ENCODE peak calls at places on chromosomes 4 and X, in eight cellular contexts. One of them, this sample, is unnamed.

GRCh38 chr4:105145913-105146285 is 777 bp upstream of the TET2 start:
- DNase-seq in DND-41: no peak
- DNase-seq in neural progenitor cell: peak; percentile 49
- DNase-seq in HCT116: no peak
- DNase-seq in endothelial cell of umbilical vein: peak; percentile 15
- DNase-seq in fibroblast of lung: peak; percentile 15
- DNase-seq in mammary epithelial cell: no peak
- DNase-seq in HepG2: no peak
- DNase-seq in this sample: no peak

GRCh38 chr4:81506731-81507130 is 35.0 kb upstream of the RASGEF1B start:
- DNase-seq in DND-41: no peak
- DNase-seq in mammary epithelial cell: no peak
- DNase-seq in HCT116: no peak
- DNase-seq in HepG2: no peak
- DNase-seq in neural progenitor cell: no peak
- DNase-seq in endothelial cell of umbilical vein: no peak
- DNase-seq in fibroblast of lung: no peak
- DNase-seq in this sample: no peak

GRCh38 chr4:6463311-6464289 is 8.8 kb downstream of the PPP2R2C start:
- DNase-seq in neural progenitor cell: peak; percentile 28
- DNase-seq in DND-41: no peak
- DNase-seq in HepG2: no peak
- DNase-seq in fibroblast of lung: no peak
- DNase-seq in HCT116: no peak
- DNase-seq in endothelial cell of umbilical vein: no peak
- DNase-seq in mammary epithelial cell: no peak
- DNase-seq in this sample: no peak

GRCh38 chr4:141416219-141416618 is 195.5 kb downstream of the ZNF330 start:
- DNase-seq in HepG2: no peak
- DNase-seq in neural progenitor cell: no peak
- DNase-seq in mammary epithelial cell: no peak
- DNase-seq in DND-41: no peak
- DNase-seq in endothelial cell of umbilical vein: no peak
- DNase-seq in fibroblast of lung: peak; percentile 81
- DNase-seq in HCT116: no peak
- DNase-seq in this sample: no peak

GRCh38 chr4:56876264-56876663 is 31.4 kb upstream of the REST start:
- DNase-seq in HepG2: no peak
- DNase-seq in neural progenitor cell: no peak
- DNase-seq in endothelial cell of umbilical vein: no peak
- DNase-seq in DND-41: no peak
- DNase-seq in HCT116: no peak
- DNase-seq in mammary epithelial cell: no peak
- DNase-seq in fibroblast of lung: no peak
- DNase-seq in this sample: no peak

GRCh38 chr4:124177647-124178425 is 534.7 kb downstream of the ANKRD50 start:
- DNase-seq in neural progenitor cell: no peak
- DNase-seq in fibroblast of lung: peak; percentile 91
- DNase-seq in HepG2: no peak
- DNase-seq in endothelial cell of umbilical vein: peak; percentile 83
- DNase-seq in HCT116: no peak
- DNase-seq in DND-41: no peak
- DNase-seq in mammary epithelial cell: peak; percentile 81
- DNase-seq in this sample: no peak

GRCh38 chr4:176500894-176501293 is 181.1 kb downstream of the SPCS3 start:
- DNase-seq in fibroblast of lung: no peak
- DNase-seq in HepG2: no peak
- DNase-seq in DND-41: no peak
- DNase-seq in HCT116: no peak
- DNase-seq in endothelial cell of umbilical vein: no peak
- DNase-seq in mammary epithelial cell: no peak
- DNase-seq in neural progenitor cell: no peak
- DNase-seq in this sample: no peak

GRCh38 chrX:3076416-3076991 is 35.2 kb downstream of the ARSF start:
- DNase-seq in HepG2: no peak
- DNase-seq in DND-41: no peak
- DNase-seq in mammary epithelial cell: no peak
- DNase-seq in HCT116: no peak
- DNase-seq in fibroblast of lung: no peak
- DNase-seq in endothelial cell of umbilical vein: no peak
- DNase-seq in neural progenitor cell: peak; percentile 7
- DNase-seq in this sample: no peak

GRCh38 chrX:96564595-96564994 is 120.0 kb upstream of the DIAPH2 start:
- DNase-seq in endothelial cell of umbilical vein: no peak
- DNase-seq in HepG2: no peak
- DNase-seq in mammary epithelial cell: no peak
- DNase-seq in HCT116: no peak
- DNase-seq in DND-41: no peak
- DNase-seq in fibroblast of lung: no peak
- DNase-seq in neural progenitor cell: no peak
- DNase-seq in this sample: no peak

GRCh38 chr4:104616401-104616820 is 121.7 kb upstream of the CXXC4 start:
- DNase-seq in neural progenitor cell: no peak
- DNase-seq in DND-41: no peak
- DNase-seq in endothelial cell of umbilical vein: no peak
- DNase-seq in HCT116: no peak
- DNase-seq in HepG2: no peak
- DNase-seq in mammary epithelial cell: no peak
- DNase-seq in fibroblast of lung: peak; percentile 16
- DNase-seq in this sample: no peak

GRCh38 chrX:25017667-25018247 is 2.0 kb upstream of the ARX start:
- DNase-seq in mammary epithelial cell: no peak
- DNase-seq in DND-41: peak; percentile 4
- DNase-seq in fibroblast of lung: no peak
- DNase-seq in endothelial cell of umbilical vein: no peak
- DNase-seq in neural progenitor cell: peak; percentile 75
- DNase-seq in HCT116: no peak
- DNase-seq in HepG2: no peak
- DNase-seq in this sample: no peak
- TF ChIP-seq EZH2 in mammary epithelial cell: peak; percentile 60
- TF ChIP-seq EZH2 in DND-41: peak; percentile 47
- TF ChIP-seq EZH2 in fibroblast of lung: peak; percentile 86
- TF ChIP-seq EZH2 in endothelial cell of umbilical vein: no peak
- TF ChIP-seq EZH2 in neural progenitor cell: peak; percentile 93
- TF ChIP-seq EZH2 in HCT116: no peak
- TF ChIP-seq EZH2 in HepG2: no peak
- TF ChIP-seq EZH2 in this sample: peak; percentile 95

GRCh38 chr4:11625206-11625605 is 196.5 kb upstream of the HS3ST1 start:
- DNase-seq in HCT116: no peak
- DNase-seq in neural progenitor cell: no peak
- DNase-seq in mammary epithelial cell: no peak
- DNase-seq in DND-41: no peak
- DNase-seq in endothelial cell of umbilical vein: peak; percentile 78
- DNase-seq in fibroblast of lung: no peak
- DNase-seq in HepG2: no peak
- DNase-seq in this sample: no peak

GRCh38 chr4:11626046-11626445 is 197.4 kb upstream of the HS3ST1 start:
- DNase-seq in DND-41: no peak
- DNase-seq in endothelial cell of umbilical vein: no peak
- DNase-seq in neural progenitor cell: no peak
- DNase-seq in HCT116: peak; percentile 81
- DNase-seq in mammary epithelial cell: peak; percentile 93
- DNase-seq in HepG2: no peak
- DNase-seq in fibroblast of lung: no peak
- DNase-seq in this sample: peak; percentile 89

GRCh38 chr4:11622961-11623725 is 194.4 kb upstream of the HS3ST1 start:
- DNase-seq in HCT116: no peak
- DNase-seq in mammary epithelial cell: peak; percentile 24
- DNase-seq in fibroblast of lung: no peak
- DNase-seq in endothelial cell of umbilical vein: no peak
- DNase-seq in DND-41: no peak
- DNase-seq in neural progenitor cell: peak; percentile 7
- DNase-seq in HepG2: no peak
- DNase-seq in this sample: no peak

GRCh38 chr4:11624370-11624769 is 195.7 kb upstream of the HS3ST1 start:
- DNase-seq in endothelial cell of umbilical vein: no peak
- DNase-seq in DND-41: no peak
- DNase-seq in HepG2: no peak
- DNase-seq in fibroblast of lung: no peak
- DNase-seq in neural progenitor cell: no peak
- DNase-seq in HCT116: peak; percentile 84
- DNase-seq in mammary epithelial cell: peak; percentile 84
- DNase-seq in this sample: no peak

GRCh38 chr4:11623726-11624037 is 195.0 kb upstream of the HS3ST1 start:
- DNase-seq in endothelial cell of umbilical vein: peak; percentile 45
- DNase-seq in DND-41: no peak
- DNase-seq in HCT116: no peak
- DNase-seq in neural progenitor cell: peak; percentile 54
- DNase-seq in mammary epithelial cell: peak; percentile 57
- DNase-seq in HepG2: no peak
- DNase-seq in fibroblast of lung: no peak
- DNase-seq in this sample: no peak
- TF ChIP-seq CTCF in endothelial cell of umbilical vein: peak; percentile 11
- TF ChIP-seq CTCF in DND-41: peak; percentile 5
- TF ChIP-seq CTCF in HCT116: peak; percentile 63
- TF ChIP-seq CTCF in neural progenitor cell: peak; percentile 52
- TF ChIP-seq CTCF in mammary epithelial cell: peak; percentile 72
- TF ChIP-seq CTCF in HepG2: peak; percentile 15
- TF ChIP-seq CTCF in fibroblast of lung: peak; percentile 52
- TF ChIP-seq CTCF in this sample: peak; percentile 57

GRCh38 chr4:185966549-185966948 is 102.4 kb upstream of the TLR3 start:
- DNase-seq in mammary epithelial cell: no peak
- DNase-seq in HCT116: no peak
- DNase-seq in HepG2: no peak
- DNase-seq in endothelial cell of umbilical vein: no peak
- DNase-seq in DND-41: no peak
- DNase-seq in fibroblast of lung: no peak
- DNase-seq in neural progenitor cell: no peak
- DNase-seq in this sample: no peak
- H3K4me2 ChIP-seq in mammary epithelial cell: no peak overlapping the region
- H3K4me2 ChIP-seq in HCT116: peak overlapping the region; percentile 15
- H3K4me2 ChIP-seq in HepG2: no peak overlapping the region
- H3K4me2 ChIP-seq in endothelial cell of umbilical vein: peak overlapping the region; percentile 23
- H3K4me2 ChIP-seq in DND-41: no peak overlapping the region
- H3K4me2 ChIP-seq in fibroblast of lung: no peak overlapping the region
- H3K4me2 ChIP-seq in neural progenitor cell: no peak overlapping the region
- H3K4me2 ChIP-seq in this sample: no peak overlapping the region

GRCh38 chrX:149221246-149221645 is 283.9 kb downstream of the IDS start:
- DNase-seq in DND-41: no peak
- DNase-seq in mammary epithelial cell: no peak
- DNase-seq in HCT116: no peak
- DNase-seq in endothelial cell of umbilical vein: no peak
- DNase-seq in neural progenitor cell: no peak
- DNase-seq in HepG2: no peak
- DNase-seq in fibroblast of lung: no peak
- DNase-seq in this sample: no peak

GRCh38 chrX:149222040-149222439 is 283.1 kb downstream of the IDS start:
- DNase-seq in DND-41: no peak
- DNase-seq in HepG2: no peak
- DNase-seq in endothelial cell of umbilical vein: no peak
- DNase-seq in mammary epithelial cell: no peak
- DNase-seq in fibroblast of lung: no peak
- DNase-seq in neural progenitor cell: no peak
- DNase-seq in HCT116: no peak
- DNase-seq in this sample: no peak
- TF ChIP-seq EZH2 in DND-41: no peak
- TF ChIP-seq EZH2 in HepG2: no peak
- TF ChIP-seq EZH2 in endothelial cell of umbilical vein: no peak
- TF ChIP-seq EZH2 in mammary epithelial cell: no peak
- TF ChIP-seq EZH2 in fibroblast of lung: no peak
- TF ChIP-seq EZH2 in neural progenitor cell: no peak
- TF ChIP-seq EZH2 in HCT116: no peak
- TF ChIP-seq EZH2 in this sample: no peak

GRCh38 chr4:101187837-101188236 is 159.5 kb downstream of the PPP3CA start:
- DNase-seq in HepG2: no peak
- DNase-seq in fibroblast of lung: no peak
- DNase-seq in neural progenitor cell: no peak
- DNase-seq in mammary epithelial cell: no peak
- DNase-seq in DND-41: no peak
- DNase-seq in HCT116: no peak
- DNase-seq in endothelial cell of umbilical vein: peak; percentile 71
- DNase-seq in this sample: no peak
- TF ChIP-seq CTCF in HepG2: no peak
- TF ChIP-seq CTCF in fibroblast of lung: no peak
- TF ChIP-seq CTCF in neural progenitor cell: no peak
- TF ChIP-seq CTCF in mammary epithelial cell: peak; percentile 52
- TF ChIP-seq CTCF in DND-41: peak; percentile 36
- TF ChIP-seq CTCF in HCT116: peak; percentile 43
- TF ChIP-seq CTCF in endothelial cell of umbilical vein: peak; percentile 15
- TF ChIP-seq CTCF in this sample: peak; percentile 9

DNA sequence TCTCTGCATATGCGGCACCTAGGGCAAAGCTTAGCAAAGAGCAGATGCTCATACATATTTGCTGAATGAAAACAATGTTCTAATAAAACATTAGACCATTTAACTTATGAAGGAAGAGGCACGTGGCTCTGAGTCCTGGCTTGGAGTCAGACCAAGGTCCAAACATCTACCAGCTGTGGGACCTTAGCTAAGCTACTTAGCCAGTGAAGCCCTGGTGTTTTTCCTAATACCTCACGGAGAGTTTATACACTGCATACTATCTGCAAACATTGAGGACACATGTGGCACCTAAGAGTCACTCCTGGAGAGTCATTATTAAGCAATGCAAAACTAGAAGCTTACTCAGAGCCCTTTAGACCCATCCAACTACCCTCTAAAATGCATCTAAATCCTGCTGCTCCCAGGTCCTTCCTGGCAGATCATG is 9.0 kb downstream of the PDGFC start:
- DNase-seq in DND-41: no peak
- DNase-seq in HCT116: no peak
- DNase-seq in fibroblast of lung: peak; percentile 92
- DNase-seq in endothelial cell of umbilical vein: no peak
- DNase-seq in mammary epithelial cell: no peak
- DNase-seq in neural progenitor cell: no peak
- DNase-seq in HepG2: peak; percentile 66
- DNase-seq in this sample: no peak
- H3K4me2 ChIP-seq in DND-41: no peak overlapping the region
- H3K4me2 ChIP-seq in HCT116: no peak overlapping the region
- H3K4me2 ChIP-seq in fibroblast of lung: peak overlapping the region; percentile 59
- H3K4me2 ChIP-seq in endothelial cell of umbilical vein: no peak overlapping the region
- H3K4me2 ChIP-seq in mammary epithelial cell: peak overlapping the region; percentile 5
- H3K4me2 ChIP-seq in neural progenitor cell: no peak overlapping the region
- H3K4me2 ChIP-seq in HepG2: peak overlapping the region; percentile 37
- H3K4me2 ChIP-seq in this sample: peak overlapping the region; percentile 68

This sample was measured in keratinocyte.